ENCODE peak calls at places on chromosomes 11 and 22, in five cellular contexts. R is GM20000, D is fibroblast of pulmonary artery, N is fibroblast of villous mesenchyme, M is fibroblast of lung. E is an unnamed sample.

GRCh38 chr11:122808494-122808893 is 29.8 kb upstream of the CRTAM start:
- DNase-seq in N (peak), R (peak), D (peak), M (peak), E (peak)

GRCh38 chr11:77647906-77648305 is 10.3 kb upstream of the CLNS1A start:
- DNase-seq in D (no peak), M (no peak), N (no peak), R (no peak), E (no peak)

GRCh38 chr11:66800720-66801428 is 42.4 kb upstream of the RCE1 start:
- DNase-seq in D (no peak), N (no peak), R (peak), M (no peak), E (peak)

GRCh38 chr11:133832096-133833081 is 12.9 kb downstream of the SPATA19 start:
- DNase-seq in R (no peak), N (no peak), D (no peak), M (no peak), E (no peak)

GRCh38 chr11:22656128-22656527 is 10.3 kb upstream of the GAS2 start:
- DNase-seq in N (no peak), M (no peak), D (peak), R (no peak), E (no peak)

GRCh38 chr22:26429458-26430238 is 588 bp downstream of the ASPHD2 start:
- DNase-seq in M (no peak), R (peak), D (no peak), N (no peak), E (peak)

GRCh38 chr11:38256436-38256835 is 1658.4 kb upstream of the RAG2 start:
- DNase-seq in R (no peak), N (no peak), M (no peak), D (no peak), E (no peak)

GRCh38 chr11:9573775-9574555 is 495 bp downstream of the WEE1 start:
- DNase-seq in M (no peak), D (peak), R (peak), N (no peak), E (peak)

GRCh38 chr22:40485813-40486610 is 115.6 kb downstream of the SGSM3 start:
- DNase-seq in N (no peak), D (peak), R (no peak), M (peak), E (no peak)

GRCh38 chr22:38706101-38706884 is 549 bp downstream of the GTPBP1 start:
- DNase-seq in M (peak), N (peak), D (peak), R (peak), E (peak)

GRCh38 chr11:125257185-125257584 is 92.6 kb downstream of the PKNOX2 start:
- DNase-seq in M (no peak), N (no peak), D (no peak), R (no peak), E (no peak)

GRCh38 chr22:27801197-27801615 is 350 bp downstream of the MN1 start:
- DNase-seq in N (peak), R (peak), D (peak), M (peak), E (peak)

DNA sequence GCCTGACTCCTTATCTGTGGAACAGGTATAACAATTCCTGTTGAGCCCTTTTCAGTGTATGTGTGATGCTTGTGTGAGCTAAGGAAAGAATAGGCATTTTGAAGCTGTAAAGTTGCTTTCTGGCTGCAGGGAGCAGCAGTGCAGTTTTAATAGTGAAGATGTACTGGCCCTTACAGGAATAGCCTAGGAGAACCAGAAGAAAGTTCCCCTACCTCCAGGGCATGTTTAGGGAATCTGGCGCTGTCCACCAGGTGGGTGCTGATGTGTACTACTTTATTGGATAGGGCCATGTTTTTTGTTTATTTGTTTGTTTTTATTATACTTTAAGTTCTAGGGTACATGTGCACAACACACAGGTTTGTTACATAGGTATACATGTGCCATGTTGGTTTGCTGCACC is 11.5 kb downstream of the BMAL1 start:
- DNase-seq in M (peak), R (no peak), N (peak), D (peak), E (no peak)
- TF ChIP-seq CTCF in M (no peak), R (no peak), N (no peak), D (no peak), E (no peak)

GRCh38 chr11:76613901-76614300 is 56.6 kb downstream of the LRRC32 start:
- DNase-seq in R (no peak), N (no peak), D (no peak), M (no peak), E (no peak)

GRCh38 chr11:76609736-76610370 is 60.7 kb downstream of the LRRC32 start:
- DNase-seq in D (no peak), N (peak), R (no peak), M (peak), E (no peak)

GRCh38 chr11:76610371-76610770 is 60.2 kb downstream of the LRRC32 start:
- DNase-seq in N (no peak), M (no peak), R (no peak), D (no peak), E (no peak)

GRCh38 chr11:76612226-76612625 is 58.3 kb downstream of the LRRC32 start:
- DNase-seq in N (no peak), M (no peak), D (no peak), R (no peak), E (no peak)

GRCh38 chr11:76610871-76611475 is 59.6 kb downstream of the LRRC32 start:
- DNase-seq in N (no peak), D (no peak), R (no peak), M (no peak), E (no peak)
- TF ChIP-seq CTCF in N (peak), D (no peak), R (no peak), M (no peak), E (no peak)

GRCh38 chr11:120546312-120547205 is 35.0 kb downstream of the GRIK4 start:
- DNase-seq in N (peak), M (peak), R (no peak), D (peak), E (no peak)
- TF ChIP-seq CTCF in N (no peak), M (no peak), R (no peak), D (no peak), E (no peak)

DNA sequence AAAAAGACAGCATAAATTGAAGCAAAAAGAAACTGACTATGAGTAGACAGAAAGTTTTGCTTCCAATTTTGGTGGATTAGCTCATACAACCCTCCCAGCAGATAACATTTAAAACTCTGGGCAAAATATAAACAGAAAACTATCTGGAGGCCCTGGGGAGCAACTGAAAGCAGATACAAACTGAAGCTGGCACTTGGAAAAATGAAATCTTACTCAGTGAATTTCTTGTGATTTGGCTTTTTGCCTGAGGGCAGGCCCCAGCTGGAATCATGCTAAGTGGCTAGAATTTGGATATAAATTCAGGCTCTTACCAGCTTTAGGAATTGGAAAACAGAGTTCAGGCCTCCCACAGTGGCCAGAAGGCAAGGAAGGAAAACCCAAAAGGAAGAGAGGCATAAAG is 85.8 kb downstream of the EFCAB6 start:
- DNase-seq in M (peak), D (peak), R (no peak), N (no peak), E (no peak)
- TF ChIP-seq CTCF in M (no peak), D (no peak), R (no peak), N (no peak), E (no peak)

GRCh38 chr11:116869610-116870009 is 32.2 kb upstream of the APOA1 start:
- DNase-seq in R (no peak), D (no peak), N (no peak), M (no peak), E (no peak)
- TF ChIP-seq CTCF in R (no peak), D (no peak), N (no peak), M (no peak), E (no peak)

GRCh38 chr11:107017433-107018227 is 646 bp downstream of the GUCY1A2 start:
- DNase-seq in R (peak), M (peak), N (peak), D (peak), E (peak)
- TF ChIP-seq CTCF in R (peak), M (peak), N (peak), D (peak), E (peak)

GRCh38 chr11:65014146-65014960 is at the start of gene ARL2:
- DNase-seq in D (peak), N (peak), R (peak), M (peak), E (peak)

GRCh38 chr11:65013692-65014145 is 241 bp upstream of the ARL2 start:
- DNase-seq in D (peak), M (peak), N (peak), R (peak), E (peak)

GRCh38 chr11:65016705-65017104 is 2.7 kb downstream of the ARL2 start:
- DNase-seq in N (no peak), R (no peak), D (no peak), M (no peak), E (no peak)

GRCh38 chr11:65008873-65009272 is 5.1 kb upstream of the ARL2 start:
- DNase-seq in D (no peak), M (no peak), R (no peak), N (no peak), E (no peak)

DNA sequence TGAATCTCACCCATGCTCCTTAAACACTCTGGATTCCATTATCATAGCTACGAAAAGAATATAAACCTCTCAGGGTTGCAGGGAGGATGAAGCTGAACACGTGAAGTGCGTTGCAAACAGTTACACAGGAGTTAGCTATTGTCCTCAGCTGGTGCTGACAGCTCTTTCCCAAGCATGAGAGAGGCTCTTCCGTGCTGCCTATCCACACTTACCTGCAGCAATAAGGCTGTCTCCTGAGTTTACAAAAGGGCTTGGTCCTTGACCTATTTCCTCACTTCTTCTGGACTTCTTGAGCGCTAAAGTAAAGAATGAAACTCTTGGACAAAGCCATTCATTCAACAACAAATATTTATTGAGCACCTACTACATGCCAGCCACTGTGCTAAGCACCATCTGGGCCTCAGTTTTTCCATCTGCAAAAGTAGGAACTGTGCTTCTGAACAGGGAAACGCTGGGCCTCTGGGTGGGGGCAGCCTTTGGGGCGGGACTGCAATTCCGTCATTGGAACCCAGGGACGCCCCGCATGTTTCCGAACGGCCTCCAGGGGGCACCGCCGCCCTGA is 749 bp upstream of the ARL2 start:
- DNase-seq in N (peak), R (peak), M (peak), D (peak), E (peak)
- TF ChIP-seq CTCF in N (peak), R (peak), M (no peak), D (peak), E (peak)

DNA sequence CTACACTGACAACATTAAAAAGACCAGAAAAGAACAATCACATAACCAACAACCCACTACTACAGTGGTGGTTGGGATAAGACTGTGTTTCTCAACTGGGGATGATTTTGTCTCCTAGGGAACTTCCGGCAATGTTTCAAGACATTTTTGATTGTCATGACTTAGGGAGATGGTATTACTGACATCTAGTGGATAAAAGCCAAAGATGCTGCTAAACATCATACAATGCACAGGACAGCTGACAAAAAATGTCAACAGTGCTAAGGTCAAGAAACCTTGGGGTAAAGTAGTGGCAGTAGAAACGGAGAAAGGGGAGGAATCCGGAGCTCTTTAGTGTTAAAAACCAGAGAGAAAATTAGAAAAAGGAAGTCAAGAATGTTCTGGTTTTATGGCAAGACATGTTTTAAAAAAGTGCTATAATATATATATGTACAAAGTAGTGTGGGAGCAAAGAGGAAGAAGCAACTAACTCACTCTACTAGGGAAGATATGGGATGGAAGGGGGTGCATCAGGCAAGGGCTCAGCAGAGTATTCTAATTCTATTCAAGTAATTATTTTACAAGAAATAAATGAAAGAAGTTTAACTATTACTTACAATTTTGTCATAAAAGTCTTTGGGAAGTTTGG is 37.2 kb downstream of the CKAP5 start:
- DNase-seq in N (peak), M (peak), D (peak), R (no peak), E (no peak)
- TF ChIP-seq CTCF in N (no peak), M (no peak), D (peak), R (peak), E (no peak)

GRCh38 chr11:74954199-74954598 is 5.1 kb downstream of the SPCS2 start:
- DNase-seq in R (no peak), D (no peak), M (no peak), N (no peak), E (no peak)
- TF ChIP-seq CTCF in R (no peak), D (no peak), M (no peak), N (no peak), E (no peak)

E was measured in GM13976.